ENCODE peak calls at places on chromosomes 1 and 21, in eight cellular contexts. One of them, this sample, is unnamed.

GRCh38 chr1:240031009-240031408 is 60.7 kb upstream of the FMN2 start:
- DNase-seq in psoas muscle: no peak
- DNase-seq in NT2/D1: no peak
- DNase-seq in PC-3: peak; percentile 98
- DNase-seq in neural progenitor cell: no peak
- DNase-seq in OCI-LY7: no peak
- DNase-seq in foreskin keratinocyte: peak; percentile 0
- DNase-seq in spleen: no peak
- DNase-seq in this sample: no peak

GRCh38 chr1:44812822-44813543 is 4.7 kb downstream of the BTBD19 start:
- DNase-seq in neural progenitor cell: no peak
- DNase-seq in foreskin keratinocyte: no peak
- DNase-seq in spleen: no peak
- DNase-seq in OCI-LY7: no peak
- DNase-seq in PC-3: no peak
- DNase-seq in psoas muscle: peak; percentile 69
- DNase-seq in NT2/D1: no peak
- DNase-seq in this sample: no peak

GRCh38 chr21:25360593-25360992 is 246.7 kb downstream of the MRPL39 start:
- DNase-seq in NT2/D1: no peak
- DNase-seq in OCI-LY7: no peak
- DNase-seq in PC-3: peak; percentile 40
- DNase-seq in psoas muscle: no peak
- DNase-seq in spleen: no peak
- DNase-seq in neural progenitor cell: no peak
- DNase-seq in foreskin keratinocyte: no peak
- DNase-seq in this sample: no peak

GRCh38 chr21:34135330-34135729 is 62.0 kb downstream of the MRPS6 start:
- DNase-seq in spleen: no peak
- DNase-seq in psoas muscle: no peak
- DNase-seq in PC-3: no peak
- DNase-seq in neural progenitor cell: no peak
- DNase-seq in OCI-LY7: no peak
- DNase-seq in foreskin keratinocyte: no peak
- DNase-seq in NT2/D1: no peak
- DNase-seq in this sample: no peak

GRCh38 chr21:16040601-16041000 is 310.8 kb downstream of the USP25 start:
- DNase-seq in PC-3: peak; percentile 26
- DNase-seq in neural progenitor cell: no peak
- DNase-seq in OCI-LY7: no peak
- DNase-seq in psoas muscle: no peak
- DNase-seq in foreskin keratinocyte: no peak
- DNase-seq in NT2/D1: no peak
- DNase-seq in spleen: no peak
- DNase-seq in this sample: no peak

GRCh38 chr1:115771094-115771846 is 2.8 kb upstream of the CASQ2 start:
- DNase-seq in foreskin keratinocyte: peak; percentile 59
- DNase-seq in neural progenitor cell: no peak
- DNase-seq in psoas muscle: no peak
- DNase-seq in spleen: no peak
- DNase-seq in OCI-LY7: no peak
- DNase-seq in NT2/D1: peak; percentile 38
- DNase-seq in PC-3: no peak
- DNase-seq in this sample: no peak

GRCh38 chr1:181089017-181089776 is 697 bp downstream of the IER5 start:
- DNase-seq in foreskin keratinocyte: no peak
- DNase-seq in NT2/D1: no peak
- DNase-seq in spleen: peak; percentile 92
- DNase-seq in psoas muscle: peak; percentile 76
- DNase-seq in neural progenitor cell: peak; percentile 67
- DNase-seq in PC-3: no peak
- DNase-seq in OCI-LY7: peak; percentile 63
- DNase-seq in this sample: no peak

GRCh38 chr21:45525153-45525909 is 16.9 kb downstream of the SLC19A1 start:
- DNase-seq in OCI-LY7: no peak
- DNase-seq in spleen: peak; percentile 85
- DNase-seq in psoas muscle: peak; percentile 62
- DNase-seq in NT2/D1: no peak
- DNase-seq in foreskin keratinocyte: no peak
- DNase-seq in PC-3: no peak
- DNase-seq in neural progenitor cell: no peak
- DNase-seq in this sample: no peak

GRCh38 chr1:12167493-12168429 is 970 bp downstream of the TNFRSF1B start:
- DNase-seq in foreskin keratinocyte: no peak
- DNase-seq in PC-3: no peak
- DNase-seq in neural progenitor cell: no peak
- DNase-seq in spleen: no peak
- DNase-seq in psoas muscle: no peak
- DNase-seq in NT2/D1: no peak
- DNase-seq in OCI-LY7: no peak
- DNase-seq in this sample: no peak

GRCh38 chr1:185674201-185674600 is 60.0 kb upstream of the HMCN1 start:
- DNase-seq in foreskin keratinocyte: no peak
- DNase-seq in PC-3: peak; percentile 25
- DNase-seq in psoas muscle: no peak
- DNase-seq in NT2/D1: no peak
- DNase-seq in spleen: no peak
- DNase-seq in OCI-LY7: peak; percentile 13
- DNase-seq in neural progenitor cell: no peak
- DNase-seq in this sample: peak; percentile 37

GRCh38 chr1:157194739-157195520 is 56.7 kb upstream of the ETV3 start:
- DNase-seq in PC-3: no peak
- DNase-seq in foreskin keratinocyte: no peak
- DNase-seq in NT2/D1: no peak
- DNase-seq in spleen: no peak
- DNase-seq in OCI-LY7: no peak
- DNase-seq in neural progenitor cell: no peak
- DNase-seq in psoas muscle: no peak
- DNase-seq in this sample: no peak

GRCh38 chr1:35452086-35452485 is 105.1 kb downstream of the KIAA0319L start:
- DNase-seq in foreskin keratinocyte: no peak
- DNase-seq in psoas muscle: peak; percentile 57
- DNase-seq in NT2/D1: no peak
- DNase-seq in spleen: no peak
- DNase-seq in neural progenitor cell: no peak
- DNase-seq in PC-3: no peak
- DNase-seq in OCI-LY7: no peak
- DNase-seq in this sample: no peak

GRCh38 chr1:62951441-62951840 is 167.5 kb downstream of the ATG4C start:
- DNase-seq in psoas muscle: no peak
- DNase-seq in neural progenitor cell: no peak
- DNase-seq in PC-3: no peak
- DNase-seq in NT2/D1: no peak
- DNase-seq in foreskin keratinocyte: no peak
- DNase-seq in spleen: no peak
- DNase-seq in OCI-LY7: no peak
- DNase-seq in this sample: no peak

GRCh38 chr1:47434051-47434842 is 3.6 kb upstream of the FOXD2 start:
- DNase-seq in foreskin keratinocyte: no peak
- DNase-seq in NT2/D1: no peak
- DNase-seq in PC-3: peak; percentile 56
- DNase-seq in spleen: no peak
- DNase-seq in psoas muscle: peak; percentile 70
- DNase-seq in OCI-LY7: no peak
- DNase-seq in neural progenitor cell: peak; percentile 73
- DNase-seq in this sample: no peak

GRCh38 chr1:166874464-166874863 is 1.6 kb downstream of the TADA1 start:
- DNase-seq in NT2/D1: no peak
- DNase-seq in OCI-LY7: no peak
- DNase-seq in neural progenitor cell: peak; percentile 46
- DNase-seq in PC-3: no peak
- DNase-seq in foreskin keratinocyte: no peak
- DNase-seq in psoas muscle: no peak
- DNase-seq in spleen: no peak
- DNase-seq in this sample: no peak

DNA sequence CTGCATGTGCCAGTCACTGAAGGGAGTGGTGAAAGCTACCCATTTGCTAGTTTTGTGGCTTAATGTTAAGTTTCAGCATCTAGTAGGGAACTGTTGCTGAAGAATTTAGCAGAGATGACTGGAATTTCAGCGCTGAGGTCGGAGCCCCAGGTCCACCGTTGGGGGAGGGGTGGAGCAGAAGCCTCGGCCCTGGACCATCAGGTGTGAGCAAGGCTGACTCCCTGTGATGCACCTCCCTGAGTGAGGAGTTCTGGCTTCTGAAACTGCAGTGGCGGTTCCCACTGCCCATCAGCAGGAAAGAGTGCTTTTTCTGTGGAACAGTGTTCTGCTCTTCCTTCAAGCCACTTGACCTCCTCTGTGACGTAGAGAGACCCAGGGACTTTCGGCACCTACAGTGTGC is 1.3 kb downstream of the NOS1AP start:
- DNase-seq in foreskin keratinocyte: no peak
- DNase-seq in OCI-LY7: no peak
- DNase-seq in psoas muscle: no peak
- DNase-seq in spleen: no peak
- DNase-seq in neural progenitor cell: peak; percentile 50
- DNase-seq in NT2/D1: no peak
- DNase-seq in PC-3: peak; percentile 35
- DNase-seq in this sample: no peak
- H3K4me1 ChIP-seq in foreskin keratinocyte: no peaks in the 10 kb centered on the region
- H3K4me1 ChIP-seq in OCI-LY7: no peaks in the 10 kb centered on the region
- H3K4me1 ChIP-seq in psoas muscle: peaks cover 8% of the 10 kb centered on the region
- H3K4me1 ChIP-seq in spleen: peaks cover 20% of the 10 kb centered on the region
- H3K4me1 ChIP-seq in neural progenitor cell: peaks cover 27% of the 10 kb centered on the region
- H3K4me1 ChIP-seq in NT2/D1: peaks cover 6% of the 10 kb centered on the region
- H3K4me1 ChIP-seq in PC-3: peaks cover 26% of the 10 kb centered on the region
- H3K4me1 ChIP-seq in this sample: peaks cover 16% of the 10 kb centered on the region

GRCh38 chr1:223747838-223748335 is 35.5 kb downstream of the CAPN2 start:
- DNase-seq in neural progenitor cell: no peak
- DNase-seq in PC-3: peak; percentile 67
- DNase-seq in OCI-LY7: no peak
- DNase-seq in spleen: no peak
- DNase-seq in psoas muscle: no peak
- DNase-seq in foreskin keratinocyte: no peak
- DNase-seq in NT2/D1: no peak
- DNase-seq in this sample: no peak

GRCh38 chr1:223742861-223743517 is 30.6 kb downstream of the CAPN2 start:
- DNase-seq in neural progenitor cell: no peak
- DNase-seq in PC-3: no peak
- DNase-seq in spleen: no peak
- DNase-seq in psoas muscle: no peak
- DNase-seq in OCI-LY7: no peak
- DNase-seq in foreskin keratinocyte: no peak
- DNase-seq in NT2/D1: no peak
- DNase-seq in this sample: no peak

GRCh38 chr1:223748773-223749733 is 36.7 kb downstream of the CAPN2 start:
- DNase-seq in OCI-LY7: peak; percentile 20
- DNase-seq in psoas muscle: peak; percentile 80
- DNase-seq in spleen: peak; percentile 94
- DNase-seq in neural progenitor cell: peak; percentile 81
- DNase-seq in PC-3: peak; percentile 56
- DNase-seq in NT2/D1: no peak
- DNase-seq in foreskin keratinocyte: no peak
- DNase-seq in this sample: peak; percentile 72

GRCh38 chr1:223748405-223748772 is 36.0 kb downstream of the CAPN2 start:
- DNase-seq in PC-3: peak; percentile 67
- DNase-seq in foreskin keratinocyte: no peak
- DNase-seq in NT2/D1: no peak
- DNase-seq in spleen: no peak
- DNase-seq in psoas muscle: peak; percentile 56
- DNase-seq in OCI-LY7: no peak
- DNase-seq in neural progenitor cell: no peak
- DNase-seq in this sample: no peak

GRCh38 chr1:223745731-223746130 is 33.4 kb downstream of the CAPN2 start:
- DNase-seq in PC-3: no peak
- DNase-seq in spleen: no peak
- DNase-seq in psoas muscle: no peak
- DNase-seq in neural progenitor cell: no peak
- DNase-seq in foreskin keratinocyte: no peak
- DNase-seq in OCI-LY7: no peak
- DNase-seq in NT2/D1: no peak
- DNase-seq in this sample: no peak
- H3K4me1 ChIP-seq in PC-3: peaks cover 22% of the 10 kb centered on the region
- H3K4me1 ChIP-seq in spleen: peaks cover 29% of the 10 kb centered on the region
- H3K4me1 ChIP-seq in psoas muscle: peaks cover 13% of the 10 kb centered on the region
- H3K4me1 ChIP-seq in neural progenitor cell: peaks cover 3% of the 10 kb centered on the region
- H3K4me1 ChIP-seq in foreskin keratinocyte: peaks cover 22% of the 10 kb centered on the region
- H3K4me1 ChIP-seq in OCI-LY7: no peaks in the 10 kb centered on the region
- H3K4me1 ChIP-seq in NT2/D1: peaks cover 5% of the 10 kb centered on the region
- H3K4me1 ChIP-seq in this sample: peaks cover 16% of the 10 kb centered on the region

DNA sequence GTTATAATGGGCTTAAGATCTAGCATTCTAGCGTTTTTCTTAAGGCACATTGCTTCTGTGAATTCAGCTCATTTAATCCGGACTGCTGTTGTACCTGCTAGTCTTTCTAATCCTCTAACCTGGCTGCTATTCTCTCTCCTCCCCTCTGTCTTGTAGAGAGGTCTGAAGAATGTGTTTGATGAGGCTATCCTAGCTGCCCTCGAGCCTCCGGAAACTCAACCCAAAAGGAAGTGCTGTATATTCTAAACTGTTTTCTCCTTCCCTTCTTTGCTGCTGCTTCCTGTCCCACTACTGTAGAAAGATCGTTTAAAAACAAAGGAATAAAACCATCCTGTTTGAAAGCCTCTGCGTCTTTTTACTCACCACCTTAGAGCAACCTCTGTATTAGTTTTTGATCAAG is 37.3 kb downstream of the CDC42 start:
- DNase-seq in foreskin keratinocyte: no peak
- DNase-seq in OCI-LY7: no peak
- DNase-seq in spleen: no peak
- DNase-seq in psoas muscle: no peak
- DNase-seq in NT2/D1: peak; percentile 9
- DNase-seq in neural progenitor cell: peak; percentile 34
- DNase-seq in PC-3: no peak
- DNase-seq in this sample: peak; percentile 12
- H3K4me1 ChIP-seq in foreskin keratinocyte: peaks cover 29% of the 10 kb centered on the region
- H3K4me1 ChIP-seq in OCI-LY7: peaks cover 52% of the 10 kb centered on the region
- H3K4me1 ChIP-seq in spleen: peaks cover 95% of the 10 kb centered on the region
- H3K4me1 ChIP-seq in psoas muscle: peaks cover 52% of the 10 kb centered on the region
- H3K4me1 ChIP-seq in NT2/D1: no peaks in the 10 kb centered on the region
- H3K4me1 ChIP-seq in neural progenitor cell: peaks cover 26% of the 10 kb centered on the region
- H3K4me1 ChIP-seq in PC-3: no peaks in the 10 kb centered on the region
- H3K4me1 ChIP-seq in this sample: peaks cover 86% of the 10 kb centered on the region

GRCh38 chr1:221741364-221741970 is 422 bp downstream of the DUSP10 start:
- DNase-seq in neural progenitor cell: peak; percentile 61
- DNase-seq in PC-3: peak; percentile 27
- DNase-seq in spleen: peak; percentile 84
- DNase-seq in OCI-LY7: no peak
- DNase-seq in psoas muscle: peak; percentile 53
- DNase-seq in foreskin keratinocyte: no peak
- DNase-seq in NT2/D1: no peak
- DNase-seq in this sample: no peak

GRCh38 chr1:221739677-221740025 is 2.2 kb downstream of the DUSP10 start:
- DNase-seq in NT2/D1: no peak
- DNase-seq in psoas muscle: no peak
- DNase-seq in OCI-LY7: no peak
- DNase-seq in neural progenitor cell: no peak
- DNase-seq in foreskin keratinocyte: no peak
- DNase-seq in spleen: no peak
- DNase-seq in PC-3: no peak
- DNase-seq in this sample: no peak

GRCh38 chr1:221740260-221740830 is 1.5 kb downstream of the DUSP10 start:
- DNase-seq in OCI-LY7: no peak
- DNase-seq in psoas muscle: no peak
- DNase-seq in PC-3: no peak
- DNase-seq in foreskin keratinocyte: no peak
- DNase-seq in NT2/D1: no peak
- DNase-seq in neural progenitor cell: peak; percentile 12
- DNase-seq in spleen: no peak
- DNase-seq in this sample: no peak

GRCh38 chr1:221741971-221742554 is at the start of gene DUSP10:
- DNase-seq in neural progenitor cell: peak; percentile 99
- DNase-seq in spleen: peak; percentile 98
- DNase-seq in OCI-LY7: peak; percentile 98
- DNase-seq in NT2/D1: peak; percentile 100
- DNase-seq in PC-3: peak; percentile 100
- DNase-seq in foreskin keratinocyte: peak; percentile 99
- DNase-seq in psoas muscle: peak; percentile 98
- DNase-seq in this sample: peak; percentile 97

GRCh38 chr1:221740941-221741363 is 937 bp downstream of the DUSP10 start:
- DNase-seq in foreskin keratinocyte: no peak
- DNase-seq in spleen: peak; percentile 78
- DNase-seq in PC-3: peak; percentile 14
- DNase-seq in psoas muscle: no peak
- DNase-seq in neural progenitor cell: peak; percentile 3
- DNase-seq in NT2/D1: no peak
- DNase-seq in OCI-LY7: peak; percentile 1
- DNase-seq in this sample: peak; percentile 38
- H3K4me1 ChIP-seq in foreskin keratinocyte: peaks cover 3% of the 10 kb centered on the region
- H3K4me1 ChIP-seq in spleen: peaks cover 63% of the 10 kb centered on the region
- H3K4me1 ChIP-seq in PC-3: peaks cover 15% of the 10 kb centered on the region
- H3K4me1 ChIP-seq in psoas muscle: peaks cover 33% of the 10 kb centered on the region
- H3K4me1 ChIP-seq in neural progenitor cell: peaks cover 5% of the 10 kb centered on the region
- H3K4me1 ChIP-seq in NT2/D1: no peaks in the 10 kb centered on the region
- H3K4me1 ChIP-seq in OCI-LY7: peaks cover 17% of the 10 kb centered on the region
- H3K4me1 ChIP-seq in this sample: peaks cover 47% of the 10 kb centered on the region

This sample was measured in CD4-positive, alpha-beta memory T cell.